ENCODE peak calls at places on chromosomes 13 and 19, in ten cellular contexts. One of them, this sample, is unnamed.

GRCh38 chr13:44577236-44578063 is 1.3 kb upstream of the TSC22D1 start:
- DNase-seq in lung: peak; percentile 96
- DNase-seq in sigmoid colon: peak; percentile 98
- DNase-seq in IMR-90: peak; percentile 95
- DNase-seq in DND-41: peak; percentile 97
- DNase-seq in neuronal stem cell: peak; percentile 99
- DNase-seq in tibial nerve: peak; percentile 93
- DNase-seq in Peyer's patch: peak; percentile 98
- DNase-seq in thoracic aorta: peak; percentile 90
- DNase-seq in ascending aorta: peak; percentile 97
- DNase-seq in this sample: peak; percentile 96

GRCh38 chr13:75418997-75419396 is 63.0 kb downstream of the TBC1D4 start:
- DNase-seq in IMR-90: peak; percentile 21
- DNase-seq in ascending aorta: no peak
- DNase-seq in tibial nerve: no peak
- DNase-seq in lung: no peak
- DNase-seq in neuronal stem cell: no peak
- DNase-seq in thoracic aorta: no peak
- DNase-seq in Peyer's patch: no peak
- DNase-seq in sigmoid colon: no peak
- DNase-seq in DND-41: no peak
- DNase-seq in this sample: no peak

GRCh38 chr13:112772539-112772909 is 82.7 kb downstream of the ATP11A start:
- DNase-seq in lung: no peak
- DNase-seq in DND-41: no peak
- DNase-seq in tibial nerve: no peak
- DNase-seq in thoracic aorta: no peak
- DNase-seq in Peyer's patch: no peak
- DNase-seq in IMR-90: no peak
- DNase-seq in sigmoid colon: no peak
- DNase-seq in neuronal stem cell: no peak
- DNase-seq in ascending aorta: no peak
- DNase-seq in this sample: no peak

GRCh38 chr13:99577934-99578917 is 77.0 kb downstream of the TM9SF2 start:
- DNase-seq in IMR-90: no peak
- DNase-seq in sigmoid colon: no peak
- DNase-seq in Peyer's patch: no peak
- DNase-seq in thoracic aorta: no peak
- DNase-seq in ascending aorta: no peak
- DNase-seq in lung: no peak
- DNase-seq in DND-41: no peak
- DNase-seq in neuronal stem cell: no peak
- DNase-seq in tibial nerve: no peak
- DNase-seq in this sample: no peak

GRCh38 chr13:71858647-71859046 is 8.4 kb downstream of the DACH1 start:
- DNase-seq in Peyer's patch: no peak
- DNase-seq in neuronal stem cell: no peak
- DNase-seq in ascending aorta: no peak
- DNase-seq in sigmoid colon: no peak
- DNase-seq in IMR-90: no peak
- DNase-seq in DND-41: no peak
- DNase-seq in tibial nerve: no peak
- DNase-seq in thoracic aorta: no peak
- DNase-seq in lung: no peak
- DNase-seq in this sample: no peak

GRCh38 chr19:21835429-21835809 is 563 bp downstream of the ZNF43 start:
- DNase-seq in neuronal stem cell: no peak
- DNase-seq in IMR-90: no peak
- DNase-seq in thoracic aorta: no peak
- DNase-seq in tibial nerve: no peak
- DNase-seq in lung: no peak
- DNase-seq in sigmoid colon: no peak
- DNase-seq in DND-41: no peak
- DNase-seq in Peyer's patch: no peak
- DNase-seq in ascending aorta: peak; percentile 64
- DNase-seq in this sample: no peak

GRCh38 chr13:109645831-109646230 is 140.6 kb downstream of the IRS2 start:
- DNase-seq in tibial nerve: no peak
- DNase-seq in IMR-90: no peak
- DNase-seq in DND-41: no peak
- DNase-seq in thoracic aorta: no peak
- DNase-seq in Peyer's patch: no peak
- DNase-seq in ascending aorta: no peak
- DNase-seq in lung: no peak
- DNase-seq in sigmoid colon: no peak
- DNase-seq in neuronal stem cell: no peak
- DNase-seq in this sample: no peak

GRCh38 chr13:67792151-67792665 is 562.1 kb upstream of the PCDH9 start:
- DNase-seq in IMR-90: no peak
- DNase-seq in neuronal stem cell: no peak
- DNase-seq in sigmoid colon: no peak
- DNase-seq in lung: no peak
- DNase-seq in Peyer's patch: no peak
- DNase-seq in ascending aorta: no peak
- DNase-seq in DND-41: no peak
- DNase-seq in thoracic aorta: no peak
- DNase-seq in tibial nerve: no peak
- DNase-seq in this sample: no peak

DNA sequence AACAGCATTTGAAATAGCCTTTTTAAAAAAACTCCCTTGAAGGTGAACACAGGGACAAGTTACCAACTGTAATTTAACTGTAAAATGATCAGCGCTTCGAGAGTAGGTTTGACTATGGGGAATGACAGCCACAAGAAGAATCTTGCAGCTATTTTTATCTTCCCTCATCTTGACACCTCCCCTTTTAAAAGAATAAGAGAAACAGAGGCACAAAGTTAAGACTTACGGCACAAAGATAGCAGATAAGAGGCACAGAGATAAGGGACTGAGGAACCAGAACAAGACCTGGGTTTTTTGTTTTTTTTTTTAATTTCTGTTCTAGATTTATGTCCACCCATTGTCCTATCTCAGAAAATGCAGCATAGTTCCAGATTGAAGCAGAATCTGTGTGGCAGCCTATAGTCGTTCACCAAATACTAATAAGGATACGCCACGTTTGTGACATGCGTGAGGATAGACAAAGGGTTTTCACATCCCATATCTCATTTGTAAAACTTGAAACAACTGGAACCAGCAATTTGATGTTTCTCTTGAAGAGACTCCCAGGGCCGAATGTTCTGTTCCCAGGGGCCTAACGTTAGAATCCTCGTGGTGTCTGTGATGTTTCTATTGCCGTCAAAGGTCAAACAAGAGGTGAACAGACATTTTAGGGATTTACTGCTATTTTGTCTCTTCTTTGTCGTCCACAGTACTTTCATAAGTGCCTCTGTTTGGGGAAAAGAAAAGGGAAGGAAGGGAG is 154.9 kb downstream of the DCT start:
- DNase-seq in neuronal stem cell: no peak
- DNase-seq in IMR-90: no peak
- DNase-seq in sigmoid colon: no peak
- DNase-seq in Peyer's patch: no peak
- DNase-seq in DND-41: no peak
- DNase-seq in ascending aorta: no peak
- DNase-seq in tibial nerve: no peak
- DNase-seq in thoracic aorta: no peak
- DNase-seq in lung: no peak
- DNase-seq in this sample: no peak
- H3K27ac ChIP-seq in neuronal stem cell: no peak overlapping the region
- H3K27ac ChIP-seq in IMR-90: no peak overlapping the region
- H3K27ac ChIP-seq in sigmoid colon: no peak overlapping the region
- H3K27ac ChIP-seq in Peyer's patch: peak overlapping the region; percentile 25
- H3K27ac ChIP-seq in DND-41: no peak overlapping the region
- H3K27ac ChIP-seq in ascending aorta: no peak overlapping the region
- H3K27ac ChIP-seq in tibial nerve: peak overlapping the region; percentile 5
- H3K27ac ChIP-seq in thoracic aorta: no peak overlapping the region
- H3K27ac ChIP-seq in lung: peak overlapping the region; percentile 21
- H3K27ac ChIP-seq in this sample: no peak overlapping the region

DNA sequence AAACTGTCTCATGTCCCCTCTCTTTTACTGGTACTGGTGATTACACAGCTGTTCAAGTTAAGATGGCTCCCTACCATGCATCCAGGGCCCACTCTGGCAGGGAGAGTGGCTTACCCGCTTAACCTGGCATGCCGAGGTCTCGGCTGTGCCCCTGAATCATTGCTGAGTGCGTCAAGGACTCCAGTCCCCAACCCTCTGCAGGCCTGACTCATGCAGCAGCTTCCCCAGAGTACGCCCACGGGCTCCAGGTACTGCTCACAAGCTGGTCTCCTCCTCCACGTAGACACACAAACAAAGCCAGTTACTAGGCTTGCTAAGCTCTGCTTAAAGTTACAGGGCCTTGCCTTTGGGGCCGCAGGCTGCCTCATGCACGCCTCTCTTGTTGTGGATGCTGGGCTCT is 447.4 kb downstream of the COG6 start:
- DNase-seq in Peyer's patch: no peak
- DNase-seq in IMR-90: peak; percentile 65
- DNase-seq in ascending aorta: no peak
- DNase-seq in tibial nerve: no peak
- DNase-seq in lung: no peak
- DNase-seq in neuronal stem cell: no peak
- DNase-seq in sigmoid colon: no peak
- DNase-seq in thoracic aorta: no peak
- DNase-seq in DND-41: no peak
- DNase-seq in this sample: peak; percentile 76
- H3K4me1 ChIP-seq in Peyer's patch: peaks cover 4% of the 10 kb centered on the region
- H3K4me1 ChIP-seq in IMR-90: no peaks in the 10 kb centered on the region
- H3K4me1 ChIP-seq in ascending aorta: no peaks in the 10 kb centered on the region
- H3K4me1 ChIP-seq in tibial nerve: no peaks in the 10 kb centered on the region
- H3K4me1 ChIP-seq in lung: no peaks in the 10 kb centered on the region
- H3K4me1 ChIP-seq in neuronal stem cell: no peaks in the 10 kb centered on the region
- H3K4me1 ChIP-seq in sigmoid colon: no peaks in the 10 kb centered on the region
- H3K4me1 ChIP-seq in thoracic aorta: no peaks in the 10 kb centered on the region
- H3K4me1 ChIP-seq in DND-41: no peaks in the 10 kb centered on the region
- H3K4me1 ChIP-seq in this sample: peaks cover 11% of the 10 kb centered on the region

GRCh38 chr19:18373407-18373891 is 12.5 kb upstream of the GDF15 start:
- DNase-seq in DND-41: no peak
- DNase-seq in sigmoid colon: no peak
- DNase-seq in ascending aorta: no peak
- DNase-seq in IMR-90: no peak
- DNase-seq in thoracic aorta: no peak
- DNase-seq in lung: no peak
- DNase-seq in Peyer's patch: no peak
- DNase-seq in neuronal stem cell: no peak
- DNase-seq in tibial nerve: no peak
- DNase-seq in this sample: no peak

GRCh38 chr19:18377026-18377425 is 8.9 kb upstream of the GDF15 start:
- DNase-seq in Peyer's patch: no peak
- DNase-seq in sigmoid colon: no peak
- DNase-seq in thoracic aorta: no peak
- DNase-seq in lung: no peak
- DNase-seq in ascending aorta: no peak
- DNase-seq in IMR-90: no peak
- DNase-seq in neuronal stem cell: no peak
- DNase-seq in DND-41: no peak
- DNase-seq in tibial nerve: no peak
- DNase-seq in this sample: no peak

GRCh38 chr19:18368504-18369222 is 17.3 kb upstream of the GDF15 start:
- DNase-seq in sigmoid colon: no peak
- DNase-seq in tibial nerve: no peak
- DNase-seq in thoracic aorta: no peak
- DNase-seq in lung: no peak
- DNase-seq in Peyer's patch: no peak
- DNase-seq in DND-41: no peak
- DNase-seq in neuronal stem cell: no peak
- DNase-seq in ascending aorta: no peak
- DNase-seq in IMR-90: no peak
- DNase-seq in this sample: no peak

DNA sequence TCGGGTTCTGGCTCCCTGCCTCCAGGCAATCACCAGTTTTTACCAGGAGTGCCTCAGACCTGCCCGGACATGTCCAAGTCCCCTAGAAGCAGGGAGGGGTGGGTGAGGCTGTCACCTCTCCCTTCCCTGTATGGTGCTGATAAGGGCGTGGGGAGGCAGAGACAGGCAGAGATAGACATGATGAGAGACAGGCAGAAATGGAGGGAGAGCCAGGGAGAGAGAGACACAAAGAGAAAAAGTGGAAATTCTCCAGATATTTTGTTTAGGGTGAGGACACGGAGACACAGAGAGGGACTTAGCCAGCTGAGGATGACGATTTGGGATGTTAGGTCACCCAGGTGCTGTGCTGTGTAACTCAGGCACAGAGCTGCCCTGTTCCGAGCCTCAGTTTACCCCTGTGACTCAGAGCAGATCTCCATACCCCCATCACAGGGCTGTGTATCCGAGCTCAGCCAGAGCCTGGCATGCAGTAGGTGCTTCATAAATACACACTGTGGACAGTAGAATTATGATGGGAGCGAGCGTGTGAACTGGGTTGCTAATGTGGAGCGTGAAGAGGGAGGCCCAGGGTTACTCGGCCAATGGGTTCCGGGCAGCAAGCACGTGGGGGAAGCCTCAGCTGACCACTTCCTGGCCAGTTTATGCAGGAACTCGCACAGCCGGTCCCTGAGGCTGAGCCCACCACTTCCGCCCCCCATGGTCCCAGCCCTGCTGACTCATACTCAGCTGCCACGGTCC is 11.9 kb upstream of the GDF15 start:
- DNase-seq in neuronal stem cell: no peak
- DNase-seq in DND-41: peak; percentile 82
- DNase-seq in Peyer's patch: peak; percentile 93
- DNase-seq in tibial nerve: peak; percentile 83
- DNase-seq in thoracic aorta: peak; percentile 91
- DNase-seq in IMR-90: peak; percentile 99
- DNase-seq in ascending aorta: peak; percentile 96
- DNase-seq in sigmoid colon: peak; percentile 97
- DNase-seq in lung: peak; percentile 94
- DNase-seq in this sample: peak; percentile 94
- H3K4me3 ChIP-seq in neuronal stem cell: no peak overlapping the region
- H3K4me3 ChIP-seq in DND-41: no peak overlapping the region
- H3K4me3 ChIP-seq in Peyer's patch: no peak overlapping the region
- H3K4me3 ChIP-seq in tibial nerve: no peak overlapping the region
- H3K4me3 ChIP-seq in thoracic aorta: peak overlapping the region; percentile 11
- H3K4me3 ChIP-seq in IMR-90: no peak overlapping the region
- H3K4me3 ChIP-seq in ascending aorta: no peak overlapping the region
- H3K4me3 ChIP-seq in sigmoid colon: no peak overlapping the region
- H3K4me3 ChIP-seq in lung: no peak overlapping the region
- H3K4me3 ChIP-seq in this sample: no peak overlapping the region

DNA sequence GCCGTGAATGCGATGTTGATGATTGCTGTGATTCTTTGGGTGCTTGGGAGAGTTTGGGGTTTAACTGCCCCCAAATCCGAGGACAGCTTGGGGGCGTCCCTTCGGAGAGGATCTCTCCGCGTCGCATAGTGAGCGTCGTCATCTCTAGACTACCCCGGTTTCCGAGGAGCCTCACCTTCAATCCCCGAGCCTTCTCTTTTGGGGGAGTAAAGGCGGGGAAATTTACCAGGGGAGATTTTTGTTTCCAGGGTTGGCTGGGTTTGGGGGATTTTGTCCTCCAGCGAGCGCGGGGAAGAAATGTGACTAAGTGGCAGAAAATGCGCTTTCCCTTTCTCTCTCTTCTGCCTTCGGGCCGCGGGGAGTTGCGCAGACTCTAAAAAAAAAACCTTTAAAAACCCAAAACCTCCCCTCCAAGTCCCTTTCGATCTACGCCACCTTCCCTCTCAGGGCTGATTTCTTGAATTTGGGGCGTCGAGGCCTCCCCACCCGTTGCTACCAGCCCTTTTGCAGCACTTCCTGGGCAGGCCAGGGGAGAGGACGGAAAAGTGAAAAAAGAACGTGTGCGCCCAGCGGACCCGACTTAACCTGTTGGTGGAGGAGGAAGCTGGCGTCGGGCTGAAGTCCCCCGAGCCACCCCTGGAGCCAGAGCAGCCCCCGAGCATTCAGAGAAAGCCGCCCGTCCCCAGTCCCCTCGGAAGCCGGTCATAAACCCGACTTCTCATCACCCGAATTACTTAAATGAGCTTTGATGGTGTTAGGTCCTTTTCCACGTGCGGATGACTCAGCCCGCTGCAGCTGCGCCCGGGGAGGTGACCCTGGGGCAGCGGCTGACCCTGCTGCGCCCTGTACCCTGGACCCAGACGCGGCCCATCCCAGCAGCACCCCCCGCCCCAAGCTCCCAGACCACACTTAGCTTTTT is 17.7 kb downstream of the NFIX start:
- DNase-seq in thoracic aorta: no peak
- DNase-seq in tibial nerve: peak; percentile 65
- DNase-seq in neuronal stem cell: no peak
- DNase-seq in lung: no peak
- DNase-seq in sigmoid colon: peak; percentile 90
- DNase-seq in DND-41: no peak
- DNase-seq in IMR-90: peak; percentile 63
- DNase-seq in ascending aorta: peak; percentile 85
- DNase-seq in Peyer's patch: peak; percentile 91
- DNase-seq in this sample: no peak
- H3K27ac ChIP-seq in thoracic aorta: peak overlapping the region; percentile 98
- H3K27ac ChIP-seq in tibial nerve: peak overlapping the region; percentile 83
- H3K27ac ChIP-seq in neuronal stem cell: no peak overlapping the region
- H3K27ac ChIP-seq in lung: no peak overlapping the region
- H3K27ac ChIP-seq in sigmoid colon: peak overlapping the region; percentile 98
- H3K27ac ChIP-seq in DND-41: no peak overlapping the region
- H3K27ac ChIP-seq in IMR-90: peak overlapping the region; percentile 97
- H3K27ac ChIP-seq in ascending aorta: peak overlapping the region; percentile 97
- H3K27ac ChIP-seq in Peyer's patch: peak overlapping the region; percentile 55
- H3K27ac ChIP-seq in this sample: peak overlapping the region; percentile 84

This sample was measured in RWPE2.